ENCODE peak calls at places on chromosomes 7 and 10, in seven cellular contexts. A is OCI-LY7, M is PC-3, H is MM.1S, W is neural progenitor cell, P is GM23338, R is hepatocyte. Q is an unnamed sample.

GRCh38 chr10:131431978-131432690 is 120.6 kb upstream of the TCERG1L start:
- DNase-seq in A (no peak), M (no peak), H (no peak), W (no peak), P (no peak), R (no peak), Q (no peak)

GRCh38 chr7:100865971-100866720 is 1.0 kb upstream of the TRIP6 start:
- DNase-seq in A (no peak), M (peak; percentile 87), H (no peak), W (no peak), P (peak; percentile 27), R (no peak), Q (peak; percentile 55)

GRCh38 chr10:114550756-114551290 is 107.3 kb downstream of the ABLIM1 start:
- DNase-seq in A (peak; percentile 67), M (peak; percentile 55), H (peak; percentile 49), W (peak; percentile 57), P (peak; percentile 55), R (peak; percentile 78), Q (peak; percentile 73)

GRCh38 chr7:66099551-66100407 is 14.9 kb upstream of the CRCP start:
- DNase-seq in A (peak; percentile 48), M (peak; percentile 89), H (peak; percentile 31), W (peak; percentile 73), P (peak; percentile 77), R (peak; percentile 80), Q (peak; percentile 87)

GRCh38 chr10:46556515-46557318 is at the start of gene GPRIN2:
- DNase-seq in A (no peak), M (peak; percentile 31), H (peak; percentile 6), W (peak; percentile 83), P (peak; percentile 93), R (peak; percentile 76), Q (no peak)

GRCh38 chr10:111344804-111345203 is 268.0 kb downstream of the ADRA2A start:
- DNase-seq in A (peak; percentile 18), M (no peak), H (peak; percentile 46), W (no peak), P (peak; percentile 55), R (no peak), Q (peak; percentile 45)

GRCh38 chr7:98653601-98654310 is 36.7 kb downstream of the NPTX2 start:
- DNase-seq in A (no peak), M (no peak), H (no peak), W (no peak), P (no peak), R (no peak), Q (no peak)

GRCh38 chr10:33327750-33328149 is 6.7 kb downstream of the NRP1 start:
- DNase-seq in A (no peak), M (peak; percentile 75), H (no peak), W (peak; percentile 19), P (peak; percentile 46), R (no peak), Q (peak; percentile 56)

GRCh38 chr7:140571537-140572122 is 69.0 kb downstream of the DENND2A start:
- DNase-seq in A (no peak), M (peak; percentile 74), H (no peak), W (no peak), P (no peak), R (no peak), Q (peak; percentile 75)

GRCh38 chr10:24951201-24952145 is 933 bp downstream of the PRTFDC1 start:
- DNase-seq in A (no peak), M (no peak), H (no peak), W (peak; percentile 61), P (peak; percentile 86), R (peak; percentile 38), Q (peak; percentile 66)

GRCh38 chr10:112250555-112250954 is 32.6 kb upstream of the TECTB start:
- DNase-seq in A (no peak), M (peak; percentile 8), H (no peak), W (no peak), P (no peak), R (no peak), Q (peak; percentile 72)

GRCh38 chr7:69817096-69817495 is 218.8 kb downstream of the AUTS2 start:
- DNase-seq in A (no peak), M (no peak), H (no peak), W (no peak), P (no peak), R (no peak), Q (peak; percentile 66)

GRCh38 chr10:51861731-51862130 is 162.3 kb upstream of the CSTF2T start:
- DNase-seq in A (no peak), M (no peak), H (no peak), W (no peak), P (no peak), R (no peak), Q (no peak)

GRCh38 chr7:129771201-129771927 is 159.8 kb downstream of the NRF1 start:
- DNase-seq in A (no peak), M (no peak), H (no peak), W (no peak), P (no peak), R (no peak), Q (no peak)

GRCh38 chr10:75987610-75988009 is 556.2 kb downstream of the LRMDA start:
- DNase-seq in A (no peak), M (peak; percentile 92), H (no peak), W (no peak), P (no peak), R (peak; percentile 15), Q (peak; percentile 83)

GRCh38 chr7:43905954-43906326 is 456 bp downstream of the URGCP start:
- DNase-seq in A (no peak), M (peak; percentile 14), H (peak; percentile 34), W (peak; percentile 53), P (peak; percentile 77), R (peak; percentile 55), Q (peak; percentile 59)

GRCh38 chr10:35523670-35524225 is 81.4 kb upstream of the GJD4 start:
- DNase-seq in A (peak; percentile 29), M (no peak), H (no peak), W (no peak), P (no peak), R (no peak), Q (no peak)

GRCh38 chr7:129434172-129434845 is at the start of gene STRIP2:
- DNase-seq in A (peak; percentile 91), M (peak; percentile 82), H (peak; percentile 96), W (peak; percentile 98), P (peak; percentile 97), R (peak; percentile 92), Q (peak; percentile 92)

GRCh38 chr10:44742169-44742732 is 168.9 kb upstream of the TMEM72 start:
- DNase-seq in A (no peak), M (no peak), H (peak; percentile 92), W (no peak), P (no peak), R (no peak), Q (no peak)

GRCh38 chr7:97818066-97818663 is 54.0 kb downstream of the ASNS start:
- DNase-seq in A (no peak), M (no peak), H (no peak), W (no peak), P (no peak), R (no peak), Q (no peak)

GRCh38 chr10:130962240-130963051 is 349.1 kb downstream of the TCERG1L start:
- DNase-seq in A (no peak), M (no peak), H (no peak), W (no peak), P (no peak), R (no peak), Q (no peak)

GRCh38 chr10:108684431-108684830 is 1238.9 kb downstream of the XPNPEP1 start:
- DNase-seq in A (no peak), M (no peak), H (no peak), W (no peak), P (no peak), R (no peak), Q (no peak)
- TF ChIP-seq EZH2phosphoT487 in A (no peak), M (no peak), H (no peak), W (no peak), P (no peak), R (no peak), Q (no peak)

DNA sequence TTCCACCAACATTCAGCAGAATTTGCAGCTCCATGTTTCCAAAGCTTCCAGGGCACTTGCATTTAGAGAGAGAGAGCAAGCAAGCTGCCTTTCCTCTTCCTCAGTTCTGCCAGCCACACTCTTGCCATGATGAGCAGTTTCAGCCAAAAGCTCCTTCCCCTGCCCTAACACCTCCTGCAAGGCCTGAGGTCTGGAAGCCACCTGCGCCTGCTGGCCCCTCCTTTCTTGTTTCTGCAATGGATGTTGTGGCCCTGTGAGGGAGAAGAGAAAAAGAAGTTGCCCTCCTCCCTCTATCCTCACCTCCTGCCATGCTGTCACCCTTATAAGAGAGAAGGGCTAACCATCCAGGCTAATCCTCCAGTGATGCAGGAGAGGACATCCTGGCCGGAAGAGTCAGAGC is 48.7 kb downstream of the IKZF1 start:
- DNase-seq in A (no peak), M (no peak), H (no peak), W (no peak), P (no peak), R (no peak), Q (no peak)
- H3K79me2 ChIP-seq in A (peaks cover 45% of the 10 kb centered on the region), M (no peaks in the 10 kb centered on the region), H (peaks cover 96% of the 10 kb centered on the region), W (no peaks in the 10 kb centered on the region), P (no peaks in the 10 kb centered on the region), R (no peaks in the 10 kb centered on the region), Q (no peaks in the 10 kb centered on the region)

DNA sequence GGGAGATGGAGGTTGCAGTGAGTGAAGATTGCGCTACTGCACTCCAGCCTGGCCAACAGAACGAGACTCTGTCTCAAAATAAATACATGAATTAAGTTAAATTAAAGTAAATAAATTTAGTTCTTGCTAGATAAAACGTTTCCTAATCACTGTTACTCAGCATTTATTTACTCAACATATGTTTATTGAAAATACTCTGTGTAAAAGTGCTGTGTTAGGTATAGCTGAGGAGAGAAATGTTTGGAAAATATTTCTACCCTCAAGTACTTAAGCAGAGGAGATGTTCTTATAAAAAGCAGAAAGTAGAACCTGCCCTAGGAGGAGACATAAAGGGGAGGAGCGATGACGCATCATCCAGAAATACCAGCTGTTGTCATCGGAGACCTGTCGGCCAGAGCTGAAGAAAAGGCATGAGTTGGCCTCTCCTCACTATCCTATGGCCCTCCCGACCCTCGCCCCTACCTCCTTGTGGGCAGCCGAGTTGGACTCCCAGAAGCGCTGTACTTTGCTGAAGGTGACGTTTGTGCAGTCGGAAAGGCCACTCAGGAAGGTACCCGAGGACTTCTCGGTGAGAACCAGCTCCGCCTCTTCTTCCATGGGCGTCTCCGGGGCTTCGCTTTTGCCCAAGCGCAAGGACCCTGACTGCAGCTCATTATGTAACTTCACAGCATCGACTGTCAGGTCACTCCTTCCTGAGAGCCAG is 1.1 kb downstream of the RRP12 start:
- DNase-seq in A (peak; percentile 71), M (peak; percentile 75), H (peak; percentile 77), W (peak; percentile 32), P (peak; percentile 39), R (peak; percentile 78), Q (peak; percentile 87)
- TF ChIP-seq EZH2phosphoT487 in A (no peak), M (no peak), H (no peak), W (no peak), P (no peak), R (no peak), Q (no peak)

GRCh38 chr10:74889662-74889998 is 63.2 kb downstream of the KAT6B start:
- DNase-seq in A (no peak), M (peak; percentile 39), H (no peak), W (no peak), P (no peak), R (no peak), Q (peak; percentile 54)

GRCh38 chr10:74891048-74891447 is 64.6 kb downstream of the KAT6B start:
- DNase-seq in A (no peak), M (no peak), H (no peak), W (no peak), P (no peak), R (no peak), Q (no peak)

GRCh38 chr10:74888947-74889661 is 62.7 kb downstream of the KAT6B start:
- DNase-seq in A (no peak), M (peak; percentile 85), H (no peak), W (peak; percentile 39), P (peak; percentile 29), R (no peak), Q (peak; percentile 31)

GRCh38 chr10:74892874-74893273 is 66.5 kb downstream of the KAT6B start:
- DNase-seq in A (no peak), M (no peak), H (no peak), W (no peak), P (no peak), R (no peak), Q (no peak)

GRCh38 chr10:74890460-74890859 is 64.1 kb downstream of the KAT6B start:
- DNase-seq in A (no peak), M (no peak), H (no peak), W (no peak), P (no peak), R (no peak), Q (no peak)
- H3K79me2 ChIP-seq in A (no peaks in the 10 kb centered on the region), M (peaks cover 88% of the 10 kb centered on the region), H (peaks cover 42% of the 10 kb centered on the region), W (peaks cover 26% of the 10 kb centered on the region), P (peaks cover 40% of the 10 kb centered on the region), R (peaks cover 85% of the 10 kb centered on the region), Q (peaks cover 88% of the 10 kb centered on the region)

Q was measured in GM23248.